ENCODE peak calls at places on chromosomes 4 and X, in eight cellular contexts. One of them, this sample, is unnamed.

GRCh38 chrX:155028749-155029360 is 2.2 kb downstream of the FUNDC2 start:
- DNase-seq in substantia nigra: no peak
- DNase-seq in activated CD4-positive, alpha-beta T cell treated with anti-CD3 and anti-CD28 coated beads for 4 hours: no peak
- DNase-seq in NCI-H1092: no peak
- DNase-seq in stomach: no peak
- DNase-seq in ELR: peak
- DNase-seq in RPMI7951: peak
- DNase-seq in fibroblast of lung: peak
- DNase-seq in this sample: no peak

GRCh38 chrX:12956704-12957541 is 18.0 kb upstream of the TMSB4X start:
- DNase-seq in substantia nigra: no peak
- DNase-seq in activated CD4-positive, alpha-beta T cell treated with anti-CD3 and anti-CD28 coated beads for 4 hours: peak
- DNase-seq in NCI-H1092: no peak
- DNase-seq in stomach: no peak
- DNase-seq in ELR: peak
- DNase-seq in RPMI7951: peak
- DNase-seq in fibroblast of lung: peak
- DNase-seq in this sample: peak

GRCh38 chr4:153792007-153792892 is 3.4 kb upstream of the SFRP2 start:
- DNase-seq in substantia nigra: no peak
- DNase-seq in activated CD4-positive, alpha-beta T cell treated with anti-CD3 and anti-CD28 coated beads for 4 hours: no peak
- DNase-seq in NCI-H1092: no peak
- DNase-seq in stomach: no peak
- DNase-seq in ELR: peak
- DNase-seq in RPMI7951: no peak
- DNase-seq in fibroblast of lung: peak
- DNase-seq in this sample: no peak

GRCh38 chr4:153345011-153345981 is 808 bp downstream of the MND1 start:
- DNase-seq in substantia nigra: no peak
- DNase-seq in activated CD4-positive, alpha-beta T cell treated with anti-CD3 and anti-CD28 coated beads for 4 hours: peak
- DNase-seq in NCI-H1092: peak
- DNase-seq in stomach: no peak
- DNase-seq in ELR: peak
- DNase-seq in RPMI7951: peak
- DNase-seq in fibroblast of lung: peak
- DNase-seq in this sample: no peak

GRCh38 chr4:8274772-8275241 is 5.3 kb downstream of the HTRA3 start:
- DNase-seq in substantia nigra: peak
- DNase-seq in activated CD4-positive, alpha-beta T cell treated with anti-CD3 and anti-CD28 coated beads for 4 hours: no peak
- DNase-seq in NCI-H1092: peak
- DNase-seq in stomach: peak
- DNase-seq in ELR: peak
- DNase-seq in RPMI7951: peak
- DNase-seq in fibroblast of lung: peak
- DNase-seq in this sample: peak

GRCh38 chr4:1539132-1539755 is 133.0 kb upstream of the NKX1-1 start:
- DNase-seq in substantia nigra: no peak
- DNase-seq in activated CD4-positive, alpha-beta T cell treated with anti-CD3 and anti-CD28 coated beads for 4 hours: no peak
- DNase-seq in NCI-H1092: no peak
- DNase-seq in stomach: no peak
- DNase-seq in ELR: no peak
- DNase-seq in RPMI7951: no peak
- DNase-seq in fibroblast of lung: no peak
- DNase-seq in this sample: no peak

GRCh38 chrX:37746268-37746931 is 33.5 kb upstream of the CYBB start:
- DNase-seq in substantia nigra: no peak
- DNase-seq in activated CD4-positive, alpha-beta T cell treated with anti-CD3 and anti-CD28 coated beads for 4 hours: no peak
- DNase-seq in NCI-H1092: no peak
- DNase-seq in stomach: no peak
- DNase-seq in ELR: peak
- DNase-seq in RPMI7951: peak
- DNase-seq in fibroblast of lung: peak
- DNase-seq in this sample: no peak

GRCh38 chrX:39816871-39817731 is 280.7 kb downstream of the BCOR start:
- DNase-seq in substantia nigra: no peak
- DNase-seq in activated CD4-positive, alpha-beta T cell treated with anti-CD3 and anti-CD28 coated beads for 4 hours: no peak
- DNase-seq in NCI-H1092: no peak
- DNase-seq in stomach: no peak
- DNase-seq in ELR: peak
- DNase-seq in RPMI7951: peak
- DNase-seq in fibroblast of lung: peak
- DNase-seq in this sample: no peak

GRCh38 chrX:42090395-42090794 is 167.0 kb upstream of the CASK start:
- DNase-seq in substantia nigra: no peak
- DNase-seq in activated CD4-positive, alpha-beta T cell treated with anti-CD3 and anti-CD28 coated beads for 4 hours: no peak
- DNase-seq in NCI-H1092: no peak
- DNase-seq in stomach: no peak
- DNase-seq in ELR: no peak
- DNase-seq in RPMI7951: no peak
- DNase-seq in fibroblast of lung: no peak
- DNase-seq in this sample: no peak

GRCh38 chr4:81424336-81424735 is 47.4 kb downstream of the RASGEF1B start:
- DNase-seq in substantia nigra: no peak
- DNase-seq in activated CD4-positive, alpha-beta T cell treated with anti-CD3 and anti-CD28 coated beads for 4 hours: no peak
- DNase-seq in NCI-H1092: no peak
- DNase-seq in stomach: no peak
- DNase-seq in ELR: no peak
- DNase-seq in RPMI7951: no peak
- DNase-seq in fibroblast of lung: no peak
- DNase-seq in this sample: no peak

GRCh38 chrX:112048707-112049106 is 33.9 kb downstream of the TRPC5 start:
- DNase-seq in substantia nigra: no peak
- DNase-seq in activated CD4-positive, alpha-beta T cell treated with anti-CD3 and anti-CD28 coated beads for 4 hours: no peak
- DNase-seq in NCI-H1092: no peak
- DNase-seq in stomach: no peak
- DNase-seq in ELR: no peak
- DNase-seq in RPMI7951: no peak
- DNase-seq in fibroblast of lung: no peak
- DNase-seq in this sample: no peak

GRCh38 chr4:3344596-3344995 is 51.8 kb downstream of the RGS12 start:
- DNase-seq in substantia nigra: no peak
- DNase-seq in activated CD4-positive, alpha-beta T cell treated with anti-CD3 and anti-CD28 coated beads for 4 hours: no peak
- DNase-seq in NCI-H1092: no peak
- DNase-seq in stomach: no peak
- DNase-seq in ELR: no peak
- DNase-seq in RPMI7951: no peak
- DNase-seq in fibroblast of lung: no peak
- DNase-seq in this sample: no peak

GRCh38 chr4:148442830-148443549 is 776 bp upstream of the NR3C2 start:
- DNase-seq in substantia nigra: no peak
- DNase-seq in activated CD4-positive, alpha-beta T cell treated with anti-CD3 and anti-CD28 coated beads for 4 hours: no peak
- DNase-seq in NCI-H1092: no peak
- DNase-seq in stomach: no peak
- DNase-seq in ELR: peak
- DNase-seq in RPMI7951: no peak
- DNase-seq in fibroblast of lung: no peak
- DNase-seq in this sample: no peak

GRCh38 chr4:84804126-84804525 is 162.4 kb downstream of the WDFY3 start:
- DNase-seq in substantia nigra: no peak
- DNase-seq in activated CD4-positive, alpha-beta T cell treated with anti-CD3 and anti-CD28 coated beads for 4 hours: no peak
- DNase-seq in NCI-H1092: no peak
- DNase-seq in stomach: no peak
- DNase-seq in ELR: peak
- DNase-seq in RPMI7951: no peak
- DNase-seq in fibroblast of lung: peak
- DNase-seq in this sample: no peak

GRCh38 chr4:117284736-117285135 is 199.4 kb upstream of the TRAM1L1 start:
- DNase-seq in substantia nigra: no peak
- DNase-seq in activated CD4-positive, alpha-beta T cell treated with anti-CD3 and anti-CD28 coated beads for 4 hours: no peak
- DNase-seq in NCI-H1092: no peak
- DNase-seq in stomach: no peak
- DNase-seq in ELR: no peak
- DNase-seq in RPMI7951: no peak
- DNase-seq in fibroblast of lung: no peak
- DNase-seq in this sample: no peak

GRCh38 chr4:69894221-69894620 is 34.3 kb upstream of the SULT1E1 start:
- DNase-seq in substantia nigra: no peak
- DNase-seq in activated CD4-positive, alpha-beta T cell treated with anti-CD3 and anti-CD28 coated beads for 4 hours: no peak
- DNase-seq in NCI-H1092: no peak
- DNase-seq in stomach: no peak
- DNase-seq in ELR: no peak
- DNase-seq in RPMI7951: no peak
- DNase-seq in fibroblast of lung: no peak
- DNase-seq in this sample: no peak

GRCh38 chr4:164716901-164717300 is 37.0 kb upstream of the SMIM31 start:
- DNase-seq in substantia nigra: no peak
- DNase-seq in activated CD4-positive, alpha-beta T cell treated with anti-CD3 and anti-CD28 coated beads for 4 hours: no peak
- DNase-seq in NCI-H1092: no peak
- DNase-seq in stomach: no peak
- DNase-seq in ELR: no peak
- DNase-seq in RPMI7951: no peak
- DNase-seq in fibroblast of lung: no peak
- DNase-seq in this sample: no peak

GRCh38 chr4:63620271-63620670 is 789.0 kb downstream of the TECRL start:
- DNase-seq in substantia nigra: no peak
- DNase-seq in activated CD4-positive, alpha-beta T cell treated with anti-CD3 and anti-CD28 coated beads for 4 hours: no peak
- DNase-seq in NCI-H1092: peak
- DNase-seq in stomach: no peak
- DNase-seq in ELR: no peak
- DNase-seq in RPMI7951: no peak
- DNase-seq in fibroblast of lung: no peak
- DNase-seq in this sample: no peak

GRCh38 chrX:109848451-109849050 is 115.5 kb upstream of the ACSL4 start:
- DNase-seq in substantia nigra: no peak
- DNase-seq in activated CD4-positive, alpha-beta T cell treated with anti-CD3 and anti-CD28 coated beads for 4 hours: no peak
- DNase-seq in NCI-H1092: no peak
- DNase-seq in stomach: no peak
- DNase-seq in ELR: no peak
- DNase-seq in RPMI7951: no peak
- DNase-seq in fibroblast of lung: no peak
- DNase-seq in this sample: no peak

GRCh38 chr4:77931452-77932135 is 69.0 kb downstream of the MRPL1 start:
- DNase-seq in substantia nigra: no peak
- DNase-seq in activated CD4-positive, alpha-beta T cell treated with anti-CD3 and anti-CD28 coated beads for 4 hours: no peak
- DNase-seq in NCI-H1092: no peak
- DNase-seq in stomach: no peak
- DNase-seq in ELR: peak
- DNase-seq in RPMI7951: peak
- DNase-seq in fibroblast of lung: peak
- DNase-seq in this sample: no peak

GRCh38 chr4:186472948-186473347 is 82.4 kb downstream of the MTNR1A start:
- DNase-seq in substantia nigra: no peak
- DNase-seq in activated CD4-positive, alpha-beta T cell treated with anti-CD3 and anti-CD28 coated beads for 4 hours: no peak
- DNase-seq in NCI-H1092: peak
- DNase-seq in stomach: no peak
- DNase-seq in ELR: peak
- DNase-seq in RPMI7951: peak
- DNase-seq in fibroblast of lung: peak
- DNase-seq in this sample: no peak

GRCh38 chr4:79281577-79282359 is 44.1 kb downstream of the NAA11 start:
- DNase-seq in substantia nigra: no peak
- DNase-seq in activated CD4-positive, alpha-beta T cell treated with anti-CD3 and anti-CD28 coated beads for 4 hours: no peak
- DNase-seq in NCI-H1092: no peak
- DNase-seq in stomach: no peak
- DNase-seq in ELR: no peak
- DNase-seq in RPMI7951: no peak
- DNase-seq in fibroblast of lung: no peak
- DNase-seq in this sample: no peak